ENCODE peak calls at places on chromosomes 3 and 15, in seven cellular contexts. B is cardiac muscle cell, D is PC-9, X is kidney, E is mucosa of descending colon, Z is uterus, J is heart right ventricle. P is an unnamed sample. For H3K4me1, the result is how much of the 10 kb centered on the place peaks cover.

GRCh38 chr15:61938249-61938648 is 122.0 kb downstream of the VPS13C start:
- DNase-seq in B (no peak), D (no peak), X (no peak), E (no peak), Z (no peak), J (no peak), P (no peak)

GRCh38 chr3:168061332-168061996 is 34.3 kb downstream of the GOLIM4 start:
- DNase-seq in B (no peak), D (no peak), X (no peak), E (no peak), Z (no peak), J (no peak), P (no peak)

GRCh38 chr3:72896996-72897757 is 9.3 kb downstream of the GXYLT2 start:
- DNase-seq in B (peak), D (no peak), X (no peak), E (no peak), Z (no peak), J (no peak), P (no peak)

GRCh38 chr15:64693134-64693533 is 82.3 kb downstream of the RBPMS2 start:
- DNase-seq in B (peak), D (no peak), X (no peak), E (no peak), Z (peak), J (peak), P (no peak)

GRCh38 chr3:56467108-56467507 is 1.2 kb downstream of the ERC2 start:
- DNase-seq in B (peak), D (peak), X (peak), E (peak), Z (peak), J (peak), P (peak)

GRCh38 chr3:180311242-180311641 is 274.5 kb upstream of the PEX5L start:
- DNase-seq in B (no peak), D (no peak), X (no peak), E (no peak), Z (no peak), J (no peak), P (no peak)

GRCh38 chr3:126550488-126551051 is 8.2 kb downstream of the C3orf22 start:
- DNase-seq in B (no peak), D (no peak), X (peak), E (no peak), Z (peak), J (no peak), P (no peak)

GRCh38 chr3:33775363-33775762 is 23.1 kb upstream of the PDCD6IP start:
- DNase-seq in B (no peak), D (no peak), X (no peak), E (no peak), Z (no peak), J (no peak), P (no peak)

GRCh38 chr3:44495636-44496415 is 18.4 kb upstream of the ZNF445 start:
- DNase-seq in B (no peak), D (no peak), X (no peak), E (no peak), Z (no peak), J (no peak), P (no peak)

GRCh38 chr3:12618426-12618825 is 45.5 kb downstream of the RAF1 start:
- DNase-seq in B (no peak), D (no peak), X (no peak), E (no peak), Z (no peak), J (no peak), P (no peak)

GRCh38 chr3:74426571-74426970 is 187.9 kb downstream of the CNTN3 start:
- DNase-seq in B (peak), D (no peak), X (no peak), E (no peak), Z (no peak), J (no peak), P (no peak)

GRCh38 chr3:177835008-177835407 is 637.7 kb upstream of the TBL1XR1 start:
- DNase-seq in B (peak), D (peak), X (no peak), E (no peak), Z (no peak), J (no peak), P (no peak)

GRCh38 chr3:187271582-187271981 is 20.0 kb downstream of the MASP1 start:
- DNase-seq in B (no peak), D (no peak), X (no peak), E (no peak), Z (no peak), J (no peak), P (no peak)

GRCh38 chr3:152404976-152405375 is 136.2 kb downstream of the MBNL1 start:
- DNase-seq in B (no peak), D (no peak), X (no peak), E (no peak), Z (no peak), J (no peak), P (no peak)

GRCh38 chr15:71109130-71109529 is 6.1 kb upstream of the THSD4 start:
- DNase-seq in B (peak), D (no peak), X (no peak), E (no peak), Z (no peak), J (no peak), P (no peak)

GRCh38 chr15:44066211-44066827 is 128.8 kb downstream of the FRMD5 start:
- DNase-seq in B (peak), D (peak), X (no peak), E (peak), Z (no peak), J (peak), P (no peak)

GRCh38 chr15:41919954-41920538 is 26.2 kb upstream of the SPTBN5 start:
- DNase-seq in B (peak), D (no peak), X (no peak), E (no peak), Z (peak), J (peak), P (no peak)

GRCh38 chr3:188000361-188000861 is 153.5 kb upstream of the LPP start:
- DNase-seq in B (no peak), D (no peak), X (no peak), E (peak), Z (no peak), J (no peak), P (no peak)

GRCh38 chr3:74651239-74651638 is 36.8 kb upstream of the CNTN3 start:
- DNase-seq in B (peak), D (no peak), X (no peak), E (no peak), Z (no peak), J (no peak), P (no peak)

GRCh38 chr15:73959012-73959581 is 32.8 kb downstream of the LOXL1 start:
- DNase-seq in B (no peak), D (no peak), X (no peak), E (no peak), Z (no peak), J (no peak), P (no peak)

GRCh38 chr3:41327718-41328117 is 128.4 kb downstream of the CTNNB1 start:
- DNase-seq in B (peak), D (peak), X (no peak), E (no peak), Z (no peak), J (no peak), P (no peak)

GRCh38 chr15:68650901-68651709 is 72.3 kb downstream of the CORO2B start:
- DNase-seq in B (peak), D (peak), X (no peak), E (peak), Z (peak), J (peak), P (no peak)

GRCh38 chr3:141797167-141797773 is 34.1 kb downstream of the GRK7 start:
- DNase-seq in B (peak), D (no peak), X (peak), E (peak), Z (peak), J (peak), P (peak)

GRCh38 chr3:49015765-49016164 is 2.6 kb downstream of the DALRD3 start:
- DNase-seq in B (no peak), D (no peak), X (no peak), E (no peak), Z (no peak), J (no peak), P (no peak)

GRCh38 chr3:58008140-58009025 is at the start of gene FLNB:
- DNase-seq in B (peak), D (peak), X (peak), E (peak), Z (peak), J (peak), P (peak)

GRCh38 chr3:23096041-23096440 is 107.1 kb upstream of the UBE2E2 start:
- DNase-seq in B (no peak), D (no peak), X (no peak), E (no peak), Z (no peak), J (no peak), P (no peak)

GRCh38 chr3:86969500-86970189 is 21.3 kb downstream of the VGLL3 start:
- DNase-seq in B (peak), D (no peak), X (no peak), E (peak), Z (no peak), J (no peak), P (no peak)

GRCh38 chr3:72299321-72299802 is 514.4 kb upstream of the PROK2 start:
- DNase-seq in B (peak), D (no peak), X (no peak), E (no peak), Z (no peak), J (no peak), P (no peak)

GRCh38 chr15:72135719-72136118 is 17.5 kb downstream of the SENP8 start:
- DNase-seq in B (no peak), D (no peak), X (no peak), E (no peak), Z (no peak), J (no peak), P (no peak)

GRCh38 chr3:27686642-27687041 is 35.5 kb downstream of the EOMES start:
- DNase-seq in B (peak), D (no peak), X (no peak), E (no peak), Z (no peak), J (no peak), P (no peak)

GRCh38 chr3:4052691-4053090 is 250.5 kb upstream of the SETMAR start:
- DNase-seq in B (no peak), D (no peak), X (no peak), E (no peak), Z (no peak), J (no peak), P (no peak)

GRCh38 chr15:88654430-88655102 is 15.8 kb downstream of the ISG20 start:
- DNase-seq in B (no peak), D (no peak), X (no peak), E (no peak), Z (no peak), J (no peak), P (no peak)

GRCh38 chr3:160253298-160253697 is 28.1 kb downstream of the C3orf80 start:
- DNase-seq in B (no peak), D (no peak), X (no peak), E (no peak), Z (no peak), J (no peak), P (no peak)

GRCh38 chr3:19886404-19886803 is 47.6 kb downstream of the EFHB start:
- DNase-seq in B (no peak), D (no peak), X (no peak), E (no peak), Z (no peak), J (no peak), P (no peak)

GRCh38 chr15:42203891-42204290 is 4.2 kb downstream of the VPS39 start:
- DNase-seq in B (peak), D (no peak), X (no peak), E (no peak), Z (no peak), J (no peak), P (no peak)

GRCh38 chr3:42198709-42199108 is 67.3 kb downstream of the CCK start:
- DNase-seq in B (no peak), D (no peak), X (no peak), E (no peak), Z (no peak), J (no peak), P (no peak)

GRCh38 chr15:77542491-77543001 is 90.2 kb downstream of the LINGO1 start:
- DNase-seq in B (no peak), D (no peak), X (no peak), E (no peak), Z (no peak), J (no peak), P (no peak)

DNA sequence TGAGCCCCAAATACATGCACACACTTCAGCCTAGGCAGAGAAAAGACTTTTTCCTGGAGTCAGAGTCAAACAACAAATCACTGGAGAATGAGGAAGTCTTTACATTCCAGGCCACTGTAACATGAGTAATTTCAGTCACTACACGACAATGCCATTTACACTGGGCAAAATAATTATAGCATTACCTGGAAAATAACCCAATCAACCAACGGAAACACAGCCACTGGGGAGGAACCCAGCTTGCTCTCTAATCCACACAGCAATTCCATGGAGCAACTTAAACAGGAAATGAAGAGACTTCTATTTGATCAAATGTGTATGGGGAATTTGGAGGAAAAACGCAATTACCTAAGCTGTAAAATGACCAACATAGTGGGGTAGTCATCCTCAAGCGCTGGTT is 15.2 kb downstream of the FSTL1 start:
- DNase-seq in B (peak), D (peak), X (no peak), E (no peak), Z (no peak), J (no peak), P (no peak)
- H3K4me1 ChIP-seq in B (under half), D (under half), X (under half), E (under half), Z (under half), J (half or more), P (half or more)

DNA sequence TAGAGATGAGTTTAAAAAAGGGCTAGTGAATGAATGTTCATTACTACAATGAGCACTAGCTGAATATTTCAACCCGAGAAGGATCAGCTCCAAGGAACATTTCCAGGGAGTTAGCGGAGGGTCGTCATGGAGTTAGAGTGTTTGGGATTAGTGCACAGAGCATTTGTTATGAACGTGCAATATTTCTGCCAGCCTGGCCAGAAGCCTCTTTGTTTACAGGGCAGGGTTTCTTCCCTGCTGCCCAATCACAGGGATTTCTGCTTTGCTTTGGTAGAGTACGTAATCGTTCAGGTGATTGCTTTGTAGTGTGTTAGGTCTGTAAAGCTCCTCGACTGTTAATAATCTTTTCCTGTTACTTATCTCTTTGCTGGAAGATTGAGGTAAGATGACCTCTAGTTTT is 5.9 kb downstream of the CGNL1 start:
- DNase-seq in B (no peak), D (no peak), X (no peak), E (peak), Z (no peak), J (no peak), P (no peak)
- H3K4me1 ChIP-seq in B (half or more), D (under half), X (under half), E (under half), Z (under half), J (half or more), P (under half)

GRCh38 chr3:14510838-14511622 is 29.1 kb downstream of the GRIP2 start:
- DNase-seq in B (no peak), D (no peak), X (no peak), E (no peak), Z (peak), J (no peak), P (no peak)
- H3K4me1 ChIP-seq in B (under half), D (under half), X (under half), E (under half), Z (under half), J (under half), P (under half)

DNA sequence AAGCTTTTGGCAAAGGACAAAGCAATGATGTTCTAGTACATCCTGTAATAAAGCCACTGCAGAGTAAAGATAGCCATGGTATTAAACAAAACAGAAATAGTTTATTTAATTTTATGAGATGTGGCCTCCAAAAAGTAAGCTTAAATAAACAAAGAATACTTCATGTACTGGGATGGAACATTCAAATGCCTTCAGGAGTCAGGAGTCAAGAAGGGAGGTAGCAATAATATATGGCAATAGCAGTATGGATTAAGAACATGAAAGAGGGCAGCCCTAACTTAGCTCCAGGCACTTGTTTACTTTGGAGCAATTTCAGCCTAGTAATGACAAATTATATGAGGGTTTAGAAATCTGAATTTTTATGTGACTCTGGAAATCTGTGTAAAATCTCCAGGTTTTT is 343.9 kb upstream of the THRB start:
- DNase-seq in B (no peak), D (no peak), X (no peak), E (no peak), Z (no peak), J (no peak), P (no peak)
- H3K4me1 ChIP-seq in B (under half), D (under half), X (under half), E (under half), Z (under half), J (under half), P (under half)

DNA sequence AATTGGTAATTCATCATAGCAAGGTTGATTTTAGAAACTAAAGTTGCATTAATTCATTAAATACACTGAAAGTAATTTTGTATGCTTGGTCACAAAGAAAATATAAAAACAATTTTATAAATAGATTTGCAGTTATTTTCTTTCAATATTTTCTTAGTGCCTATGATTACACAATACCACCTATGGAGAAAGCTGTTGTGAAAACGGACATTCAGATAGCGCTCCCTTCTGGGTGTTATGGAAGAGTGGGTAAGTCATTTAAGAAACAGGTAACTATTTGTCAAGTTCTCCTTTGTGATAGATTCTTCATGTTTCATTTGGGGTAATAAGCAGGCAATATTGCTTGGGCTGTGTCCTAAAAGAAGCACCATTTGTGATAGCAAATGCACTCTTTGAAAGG is 3.0 kb downstream of the DUT start:
- DNase-seq in B (no peak), D (no peak), X (no peak), E (no peak), Z (no peak), J (no peak), P (no peak)
- H3K4me1 ChIP-seq in B (under half), D (under half), X (under half), E (under half), Z (under half), J (under half), P (under half)

P was measured in left ventricle myocardium inferior.